ENCODE peak calls at places on chromosomes 11 and 22, in six cellular contexts. M, K, L, Z, V and F are unnamed samples.

GRCh38 chr11:74366576-74366975 is 31.7 kb downstream of the PGM2L1 start:
- DNase-seq in M (peak; percentile 26), K (no peak), L (no peak), Z (no peak), V (no peak), F (no peak)

GRCh38 chr11:117724104-117724503 is 72.9 kb downstream of the DSCAML1 start:
- DNase-seq in M (no peak), K (no peak), L (no peak), Z (no peak), V (no peak), F (no peak)

GRCh38 chr11:76642341-76642740 is 28.2 kb downstream of the LRRC32 start:
- DNase-seq in M (no peak), K (no peak), L (no peak), Z (peak; percentile 16), V (no peak), F (peak; percentile 34)

GRCh38 chr11:88051386-88051785 is 123.9 kb downstream of the RAB38 start:
- DNase-seq in M (no peak), K (no peak), L (no peak), Z (no peak), V (no peak), F (no peak)

GRCh38 chr11:21556936-21557335 is 635.9 kb upstream of the ANO5 start:
- DNase-seq in M (no peak), K (no peak), L (no peak), Z (no peak), V (no peak), F (no peak)

GRCh38 chr11:48154162-48154561 is 62.4 kb upstream of the OR4B1 start:
- DNase-seq in M (no peak), K (no peak), L (no peak), Z (no peak), V (no peak), F (no peak)

GRCh38 chr22:40178417-40179409 is 988 bp downstream of the TNRC6B start:
- DNase-seq in M (peak; percentile 79), K (no peak), L (peak; percentile 33), Z (peak; percentile 71), V (no peak), F (peak; percentile 71)

GRCh38 chr11:122042981-122043380 is 73.0 kb downstream of the BLID start:
- DNase-seq in M (no peak), K (no peak), L (no peak), Z (no peak), V (no peak), F (no peak)

GRCh38 chr22:46146329-46146728 is 4.0 kb upstream of the PPARA start:
- DNase-seq in M (no peak), K (no peak), L (no peak), Z (no peak), V (no peak), F (no peak)

GRCh38 chr11:103736986-103737622 is 299.3 kb upstream of the DDI1 start:
- DNase-seq in M (no peak), K (no peak), L (no peak), Z (no peak), V (no peak), F (no peak)

GRCh38 chr11:204587-205109 is 2.6 kb downstream of the BET1L start:
- DNase-seq in M (no peak), K (peak; percentile 30), L (peak; percentile 3), Z (peak; percentile 17), V (no peak), F (peak; percentile 21)

GRCh38 chr11:46294365-46295309 is 17.2 kb downstream of the CREB3L1 start:
- DNase-seq in M (peak; percentile 85), K (no peak), L (no peak), Z (no peak), V (no peak), F (peak; percentile 92)

GRCh38 chr11:15179167-15179566 is 64.4 kb downstream of the INSC start:
- DNase-seq in M (no peak), K (no peak), L (no peak), Z (no peak), V (no peak), F (no peak)

GRCh38 chr11:60917267-60917666 is 3.3 kb downstream of the TMEM109 start:
- DNase-seq in M (no peak), K (no peak), L (no peak), Z (no peak), V (no peak), F (no peak)

GRCh38 chr11:75689861-75690641 is 21.2 kb upstream of the MAP6 start:
- DNase-seq in M (no peak), K (no peak), L (no peak), Z (no peak), V (no peak), F (no peak)

GRCh38 chr11:11036185-11037161 is 178.6 kb upstream of the ZBED5 start:
- DNase-seq in M (peak; percentile 86), K (no peak), L (peak; percentile 77), Z (peak; percentile 26), V (no peak), F (peak; percentile 76)

GRCh38 chr11:113505046-113505445 is 29.8 kb upstream of the DRD2 start:
- DNase-seq in M (no peak), K (no peak), L (no peak), Z (no peak), V (no peak), F (no peak)

GRCh38 chr11:31246451-31247165 is 122.9 kb downstream of the DCDC1 start:
- DNase-seq in M (no peak), K (no peak), L (peak; percentile 59), Z (no peak), V (no peak), F (no peak)

GRCh38 chr11:92556435-92556834 is 331.8 kb downstream of the FAT3 start:
- DNase-seq in M (peak; percentile 44), K (no peak), L (no peak), Z (no peak), V (no peak), F (peak; percentile 56)

GRCh38 chr22:24383061-24383460 is 44.3 kb upstream of the ADORA2A start:
- DNase-seq in M (no peak), K (no peak), L (no peak), Z (no peak), V (no peak), F (no peak)

GRCh38 chr11:35168606-35169200 is 29.7 kb downstream of the CD44 start:
- DNase-seq in M (no peak), K (no peak), L (no peak), Z (no peak), V (no peak), F (no peak)
- H3K4me3 ChIP-seq in M (no peak overlapping the region), K (no peak overlapping the region), L (no peak overlapping the region), Z (no peak overlapping the region), V (no peak overlapping the region), F (no peak overlapping the region)

GRCh38 chr22:27588915-27589314 is 212.6 kb downstream of the MN1 start:
- DNase-seq in M (no peak), K (no peak), L (no peak), Z (no peak), V (no peak), F (no peak)
- TF ChIP-seq CTCF in M (no peak), K (no peak), L (no peak), Z (no peak), V (no peak), F (no peak)

GRCh38 chr11:118910309-118911112 is 15.2 kb downstream of the BCL9L start:
- DNase-seq in M (peak; percentile 95), K (peak; percentile 95), L (peak; percentile 82), Z (no peak), V (peak; percentile 83), F (peak; percentile 98)
- H3K4me3 ChIP-seq in M (peak overlapping the region; percentile 36), K (peak overlapping the region; percentile 66), L (peak overlapping the region; percentile 28), Z (peak overlapping the region; percentile 17), V (peak overlapping the region; percentile 38), F (peak overlapping the region; percentile 78)

DNA sequence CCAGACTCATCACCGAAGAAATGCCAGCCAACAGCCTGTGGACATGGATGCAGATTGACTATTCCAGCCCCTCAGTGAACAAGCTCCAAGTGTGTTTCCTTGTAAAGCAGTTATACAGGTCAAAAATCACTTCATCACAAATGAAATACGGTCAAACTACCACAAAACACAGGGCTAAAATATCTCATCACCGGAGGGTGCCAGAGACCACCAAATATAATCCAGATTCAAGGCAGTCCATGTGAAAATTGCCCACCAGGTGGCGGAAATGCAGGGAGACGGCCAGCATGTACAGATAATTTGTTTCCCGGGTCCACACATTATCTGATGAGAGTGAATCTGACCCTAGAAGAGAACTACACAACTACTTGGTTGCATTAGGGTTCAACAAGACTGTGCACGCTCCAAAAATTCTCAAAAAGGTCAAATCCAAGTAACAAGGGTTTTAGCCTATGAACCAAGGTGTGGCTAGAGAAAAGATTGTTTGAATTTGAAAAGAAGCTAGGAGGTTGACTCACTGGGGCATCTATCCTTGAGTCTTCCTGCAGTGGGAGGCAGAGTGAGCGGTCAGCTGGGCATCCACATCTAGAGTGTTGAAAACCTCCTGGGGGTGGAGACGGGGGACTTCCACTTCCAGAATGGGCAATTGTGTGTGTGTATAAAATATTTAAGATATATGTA is 71.7 kb downstream of the IGLL5 start:
- DNase-seq in M (peak; percentile 89), K (peak; percentile 73), L (peak; percentile 78), Z (peak; percentile 71), V (no peak), F (peak; percentile 92)
- TF ChIP-seq CTCF in M (peak; percentile 99), K (peak; percentile 93), L (peak; percentile 97), Z (peak; percentile 97), V (peak; percentile 53), F (peak; percentile 99)

DNA sequence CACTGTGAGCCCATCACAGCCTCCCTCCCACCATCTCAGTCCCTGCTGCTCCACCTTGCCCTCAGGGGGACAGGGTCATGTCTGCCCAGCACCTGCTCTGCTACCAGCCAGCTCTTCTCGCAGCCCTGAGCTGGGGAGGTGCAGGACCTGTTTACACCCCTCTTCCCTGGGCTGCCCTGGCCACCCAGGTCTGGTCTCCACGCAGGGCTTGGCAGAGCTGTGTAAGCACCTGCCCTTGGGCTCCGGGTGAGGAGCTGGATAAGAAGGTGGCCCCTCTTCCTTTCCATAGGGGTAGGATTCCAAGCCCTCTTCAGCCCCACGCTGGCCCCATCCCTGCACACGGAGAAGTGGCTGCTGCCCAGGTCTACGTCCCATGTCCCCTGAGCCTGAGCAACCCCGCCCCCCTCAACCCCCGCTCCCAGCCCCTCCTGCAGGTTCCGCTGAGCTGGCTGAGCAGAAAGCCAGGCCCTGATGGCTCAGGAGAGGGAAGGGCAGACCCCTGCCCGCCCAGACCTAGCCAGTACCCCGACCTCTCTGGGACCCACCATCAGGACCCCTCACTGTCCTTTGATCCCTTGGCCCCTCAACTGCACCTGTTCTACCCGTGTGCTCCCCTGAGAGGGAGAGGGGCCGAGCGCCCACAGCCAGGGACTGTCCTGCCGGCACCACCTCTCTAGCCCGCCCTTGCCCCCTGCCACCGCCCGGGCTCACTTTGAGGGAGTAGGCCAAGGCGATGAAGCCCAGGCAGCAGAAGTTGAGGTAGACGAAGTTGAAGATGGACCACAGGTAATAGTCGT is 3.2 kb downstream of the IFITM10 start:
- DNase-seq in M (no peak), K (peak; percentile 27), L (no peak), Z (no peak), V (peak; percentile 64), F (peak; percentile 41)
- H3K4me3 ChIP-seq in M (no peak overlapping the region), K (no peak overlapping the region), L (no peak overlapping the region), Z (no peak overlapping the region), V (peak overlapping the region; percentile 53), F (no peak overlapping the region)